ENCODE peak calls at places on chromosomes 2 and 18, in nine cellular contexts. One of them, this sample, is unnamed. For H3K4me1, the result is how much of the 10 kb centered on the place peaks cover.

GRCh38 chr2:160010361-160011145 is 51.9 kb downstream of the PLA2R1 start:
- DNase-seq in fibroblast of lung: no peak
- DNase-seq in astrocyte: no peak
- DNase-seq in OCI-LY7: no peak
- DNase-seq in colonic mucosa: no peak
- DNase-seq in cardiac muscle cell: no peak
- DNase-seq in neural progenitor cell: no peak
- DNase-seq in HCT116: no peak
- DNase-seq in Peyer's patch: no peak
- DNase-seq in this sample: no peak

GRCh38 chr2:178827739-178828487 is 20.7 kb upstream of the TTN start:
- DNase-seq in fibroblast of lung: no peak
- DNase-seq in astrocyte: no peak
- DNase-seq in OCI-LY7: no peak
- DNase-seq in colonic mucosa: no peak
- DNase-seq in cardiac muscle cell: peak
- DNase-seq in neural progenitor cell: no peak
- DNase-seq in HCT116: no peak
- DNase-seq in Peyer's patch: no peak
- DNase-seq in this sample: no peak

GRCh38 chr2:37168217-37168981 is 11.6 kb upstream of the EIF2AK2 start:
- DNase-seq in fibroblast of lung: peak
- DNase-seq in astrocyte: peak
- DNase-seq in OCI-LY7: peak
- DNase-seq in colonic mucosa: peak
- DNase-seq in cardiac muscle cell: peak
- DNase-seq in neural progenitor cell: peak
- DNase-seq in HCT116: peak
- DNase-seq in Peyer's patch: no peak
- DNase-seq in this sample: no peak

GRCh38 chr2:241036397-241036963 is 38.1 kb downstream of the SNED1 start:
- DNase-seq in fibroblast of lung: peak
- DNase-seq in astrocyte: no peak
- DNase-seq in OCI-LY7: no peak
- DNase-seq in colonic mucosa: peak
- DNase-seq in cardiac muscle cell: peak
- DNase-seq in neural progenitor cell: peak
- DNase-seq in HCT116: no peak
- DNase-seq in Peyer's patch: peak
- DNase-seq in this sample: peak

GRCh38 chr2:241890524-241891235 is 21.2 kb downstream of the RTP5 start:
- DNase-seq in fibroblast of lung: no peak
- DNase-seq in astrocyte: no peak
- DNase-seq in OCI-LY7: no peak
- DNase-seq in colonic mucosa: no peak
- DNase-seq in cardiac muscle cell: no peak
- DNase-seq in neural progenitor cell: no peak
- DNase-seq in HCT116: no peak
- DNase-seq in Peyer's patch: no peak
- DNase-seq in this sample: peak

GRCh38 chr2:66851449-66851872 is 416.5 kb downstream of the MEIS1 start:
- DNase-seq in fibroblast of lung: peak
- DNase-seq in astrocyte: peak
- DNase-seq in OCI-LY7: no peak
- DNase-seq in colonic mucosa: no peak
- DNase-seq in cardiac muscle cell: peak
- DNase-seq in neural progenitor cell: no peak
- DNase-seq in HCT116: no peak
- DNase-seq in Peyer's patch: no peak
- DNase-seq in this sample: peak

GRCh38 chr2:26471278-26471677 is 6.6 kb downstream of the OTOF start:
- DNase-seq in fibroblast of lung: no peak
- DNase-seq in astrocyte: no peak
- DNase-seq in OCI-LY7: no peak
- DNase-seq in colonic mucosa: no peak
- DNase-seq in cardiac muscle cell: no peak
- DNase-seq in neural progenitor cell: peak
- DNase-seq in HCT116: no peak
- DNase-seq in Peyer's patch: no peak
- DNase-seq in this sample: no peak

GRCh38 chr2:219511547-219512325 is 2.5 kb upstream of the ASIC4 start:
- DNase-seq in fibroblast of lung: no peak
- DNase-seq in astrocyte: no peak
- DNase-seq in OCI-LY7: no peak
- DNase-seq in colonic mucosa: no peak
- DNase-seq in cardiac muscle cell: peak
- DNase-seq in neural progenitor cell: peak
- DNase-seq in HCT116: no peak
- DNase-seq in Peyer's patch: no peak
- DNase-seq in this sample: no peak

GRCh38 chr2:241558532-241559488 is at the start of gene BOK:
- DNase-seq in fibroblast of lung: peak
- DNase-seq in astrocyte: peak
- DNase-seq in OCI-LY7: no peak
- DNase-seq in colonic mucosa: peak
- DNase-seq in cardiac muscle cell: peak
- DNase-seq in neural progenitor cell: peak
- DNase-seq in HCT116: peak
- DNase-seq in Peyer's patch: no peak
- DNase-seq in this sample: peak

DNA sequence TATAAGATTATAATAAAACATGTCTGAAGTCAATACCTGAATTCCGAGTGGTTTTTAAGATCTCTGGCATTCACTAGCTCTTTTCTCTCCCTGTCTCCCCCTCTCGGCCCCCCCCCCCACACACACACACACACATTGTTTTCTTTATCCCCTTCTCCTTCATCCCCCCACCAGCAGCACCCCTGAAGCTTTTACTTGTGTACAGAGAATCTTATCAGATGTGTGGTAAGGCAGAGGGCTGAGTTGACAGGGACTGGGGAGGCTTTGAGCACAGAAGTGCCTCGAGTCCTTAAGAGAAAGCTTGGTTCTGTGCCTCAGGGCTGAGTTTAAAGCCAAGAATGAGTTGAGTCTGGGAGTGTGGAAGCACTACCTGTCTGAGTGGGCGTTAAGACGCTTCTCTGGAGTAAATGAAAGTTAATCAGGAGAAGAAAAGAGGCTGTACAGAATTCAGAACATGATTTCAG is 2.6 kb downstream of the ID2 start:
- DNase-seq in fibroblast of lung: peak
- DNase-seq in astrocyte: peak
- DNase-seq in OCI-LY7: peak
- DNase-seq in colonic mucosa: peak
- DNase-seq in cardiac muscle cell: peak
- DNase-seq in neural progenitor cell: peak
- DNase-seq in HCT116: peak
- DNase-seq in Peyer's patch: no peak
- DNase-seq in this sample: no peak
- H3K4me3 ChIP-seq in fibroblast of lung: peak
- H3K4me3 ChIP-seq in astrocyte: peak
- H3K4me3 ChIP-seq in OCI-LY7: peak
- H3K4me3 ChIP-seq in colonic mucosa: peak
- H3K4me3 ChIP-seq in cardiac muscle cell: peak
- H3K4me3 ChIP-seq in neural progenitor cell: peak
- H3K4me3 ChIP-seq in HCT116: peak
- H3K4me3 ChIP-seq in Peyer's patch: peak
- H3K4me3 ChIP-seq in this sample: peak

DNA sequence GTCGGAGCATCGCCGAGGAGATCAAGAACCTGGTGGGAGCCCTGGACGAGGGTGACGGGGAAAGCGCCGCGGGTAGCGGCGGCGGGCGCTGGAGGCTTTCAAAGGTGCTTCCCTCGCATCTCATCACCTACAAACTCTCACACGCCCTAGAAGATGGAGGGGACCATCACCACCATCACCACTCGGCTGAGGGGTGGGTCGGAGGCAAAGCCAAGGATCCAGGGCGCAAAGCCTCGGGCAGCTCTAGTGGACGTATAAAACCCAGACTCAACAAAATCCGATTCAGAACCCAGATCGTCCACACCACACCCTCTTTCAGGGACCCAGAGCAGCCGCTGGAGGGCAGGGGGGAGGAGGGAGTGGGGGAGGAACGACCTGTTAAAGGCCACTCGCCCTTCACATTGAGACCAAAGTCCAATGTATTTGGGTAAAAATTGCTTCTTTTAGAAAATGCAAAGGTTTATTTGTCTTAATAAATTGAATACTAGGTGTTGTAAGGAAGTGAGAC is 1.5 kb downstream of the SOWAHC start:
- DNase-seq in fibroblast of lung: no peak
- DNase-seq in astrocyte: no peak
- DNase-seq in OCI-LY7: no peak
- DNase-seq in colonic mucosa: peak
- DNase-seq in cardiac muscle cell: no peak
- DNase-seq in neural progenitor cell: peak
- DNase-seq in HCT116: no peak
- DNase-seq in Peyer's patch: no peak
- DNase-seq in this sample: no peak
- TF ChIP-seq CTCF in fibroblast of lung: no peak
- TF ChIP-seq CTCF in astrocyte: no peak
- TF ChIP-seq CTCF in OCI-LY7: no peak
- TF ChIP-seq CTCF in colonic mucosa: no peak
- TF ChIP-seq CTCF in cardiac muscle cell: peak
- TF ChIP-seq CTCF in neural progenitor cell: peak
- TF ChIP-seq CTCF in HCT116: no peak
- TF ChIP-seq CTCF in Peyer's patch: peak
- TF ChIP-seq CTCF in this sample: no peak

GRCh38 chr2:55019547-55020258 is 30.5 kb downstream of the RTN4 start:
- DNase-seq in fibroblast of lung: no peak
- DNase-seq in astrocyte: no peak
- DNase-seq in OCI-LY7: peak
- DNase-seq in colonic mucosa: no peak
- DNase-seq in cardiac muscle cell: peak
- DNase-seq in neural progenitor cell: no peak
- DNase-seq in HCT116: no peak
- DNase-seq in Peyer's patch: no peak
- DNase-seq in this sample: no peak

GRCh38 chr2:55018619-55019018 is 31.6 kb downstream of the RTN4 start:
- DNase-seq in fibroblast of lung: no peak
- DNase-seq in astrocyte: no peak
- DNase-seq in OCI-LY7: no peak
- DNase-seq in colonic mucosa: no peak
- DNase-seq in cardiac muscle cell: no peak
- DNase-seq in neural progenitor cell: no peak
- DNase-seq in HCT116: no peak
- DNase-seq in Peyer's patch: no peak
- DNase-seq in this sample: no peak

GRCh38 chr2:55014962-55015939 is 35.0 kb downstream of the RTN4 start:
- DNase-seq in fibroblast of lung: peak
- DNase-seq in astrocyte: peak
- DNase-seq in OCI-LY7: peak
- DNase-seq in colonic mucosa: peak
- DNase-seq in cardiac muscle cell: peak
- DNase-seq in neural progenitor cell: peak
- DNase-seq in HCT116: peak
- DNase-seq in Peyer's patch: no peak
- DNase-seq in this sample: peak

GRCh38 chr2:55017880-55018279 is 32.4 kb downstream of the RTN4 start:
- DNase-seq in fibroblast of lung: no peak
- DNase-seq in astrocyte: no peak
- DNase-seq in OCI-LY7: no peak
- DNase-seq in colonic mucosa: no peak
- DNase-seq in cardiac muscle cell: no peak
- DNase-seq in neural progenitor cell: no peak
- DNase-seq in HCT116: no peak
- DNase-seq in Peyer's patch: no peak
- DNase-seq in this sample: no peak

GRCh38 chr2:55017428-55017827 is 32.8 kb downstream of the RTN4 start:
- DNase-seq in fibroblast of lung: no peak
- DNase-seq in astrocyte: no peak
- DNase-seq in OCI-LY7: no peak
- DNase-seq in colonic mucosa: no peak
- DNase-seq in cardiac muscle cell: no peak
- DNase-seq in neural progenitor cell: no peak
- DNase-seq in HCT116: no peak
- DNase-seq in Peyer's patch: no peak
- DNase-seq in this sample: no peak
- H3K4me1 ChIP-seq in fibroblast of lung: under half
- H3K4me1 ChIP-seq in astrocyte: under half
- H3K4me1 ChIP-seq in OCI-LY7: under half
- H3K4me1 ChIP-seq in colonic mucosa: under half
- H3K4me1 ChIP-seq in cardiac muscle cell: under half
- H3K4me1 ChIP-seq in neural progenitor cell: under half
- H3K4me1 ChIP-seq in HCT116: half or more
- H3K4me1 ChIP-seq in Peyer's patch: under half
- H3K4me1 ChIP-seq in this sample: under half

DNA sequence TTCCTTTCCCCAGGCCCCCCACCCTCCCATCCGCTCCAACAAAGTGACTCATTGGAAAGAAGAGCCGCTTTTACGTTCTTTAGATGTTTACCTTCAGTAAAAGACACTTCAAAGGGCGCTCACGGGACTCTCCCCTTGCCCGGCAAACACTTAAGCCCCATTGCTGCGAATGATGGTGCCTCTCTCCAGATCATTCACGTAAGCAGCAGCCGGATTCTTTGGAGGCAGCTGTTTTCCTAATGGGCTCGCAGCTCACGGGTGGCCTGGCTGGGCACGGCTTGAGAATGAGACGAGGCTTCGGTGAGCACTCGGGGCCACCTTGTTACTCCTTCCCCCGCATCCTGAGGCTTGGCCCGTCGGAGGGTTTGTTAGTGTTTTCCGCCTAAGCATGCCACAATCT is 165.3 kb upstream of the SALL3 start:
- DNase-seq in fibroblast of lung: no peak
- DNase-seq in astrocyte: no peak
- DNase-seq in OCI-LY7: no peak
- DNase-seq in colonic mucosa: no peak
- DNase-seq in cardiac muscle cell: no peak
- DNase-seq in neural progenitor cell: peak
- DNase-seq in HCT116: no peak
- DNase-seq in Peyer's patch: no peak
- DNase-seq in this sample: no peak
- H3K4me3 ChIP-seq in fibroblast of lung: no peak
- H3K4me3 ChIP-seq in astrocyte: no peak
- H3K4me3 ChIP-seq in OCI-LY7: no peak
- H3K4me3 ChIP-seq in colonic mucosa: no peak
- H3K4me3 ChIP-seq in cardiac muscle cell: no peak
- H3K4me3 ChIP-seq in neural progenitor cell: no peak
- H3K4me3 ChIP-seq in HCT116: no peak
- H3K4me3 ChIP-seq in Peyer's patch: no peak
- H3K4me3 ChIP-seq in this sample: no peak

This sample was measured in pancreas.